ENCODE peak calls at places on chromosomes 2 and 18, in six cellular contexts. M, J, E, O, K and A are unnamed samples.

GRCh38 chr2:85772019-85772745 is 18.4 kb downstream of the ATOH8 start:
- DNase-seq in M (peak), K (peak), E (peak), O (peak), J (peak), A (peak)

GRCh38 chr2:136985044-136985443 is 219.7 kb downstream of the THSD7B start:
- DNase-seq in J (no peak), E (no peak), K (peak), M (peak), O (no peak), A (peak)

GRCh38 chr18:21404426-21404825 is 162.4 kb downstream of the GREB1L start:
- DNase-seq in M (no peak), K (no peak), O (no peak), E (no peak), J (no peak), A (no peak)

GRCh38 chr18:907880-908512 is 3.3 kb downstream of the ADCYAP1 start:
- DNase-seq in K (no peak), M (no peak), J (no peak), E (no peak), O (no peak), A (no peak)

GRCh38 chr18:49625021-49625691 is 63.3 kb downstream of the LIPG start:
- DNase-seq in K (peak), J (no peak), M (no peak), E (no peak), O (no peak), A (no peak)

GRCh38 chr2:1968988-1969700 is 224.8 kb upstream of the PXDN start:
- DNase-seq in J (no peak), M (no peak), K (no peak), E (no peak), O (no peak), A (no peak)

GRCh38 chr2:121240436-121240835 is 44.6 kb downstream of the TFCP2L1 start:
- DNase-seq in J (no peak), M (no peak), E (no peak), O (peak), K (no peak), A (no peak)

GRCh38 chr2:27071990-27072830 is 756 bp upstream of the OST4 start:
- DNase-seq in J (peak), E (no peak), O (no peak), M (no peak), K (peak), A (peak)

GRCh38 chr2:23901966-23902942 is 24.7 kb downstream of the ATAD2B start:
- DNase-seq in J (no peak), K (peak), E (no peak), O (no peak), M (peak), A (peak)

GRCh38 chr18:47150824-47151366 is 595 bp upstream of the HDHD2 start:
- DNase-seq in E (no peak), M (peak), J (no peak), K (no peak), O (no peak), A (no peak)

GRCh38 chr18:46449033-46449432 is 208.0 kb downstream of the LOXHD1 start:
- DNase-seq in K (peak), O (no peak), E (no peak), M (peak), J (no peak), A (no peak)

GRCh38 chr2:165969227-165969626 is 15.7 kb upstream of the TTC21B start:
- DNase-seq in J (peak), O (no peak), E (no peak), K (peak), M (peak), A (no peak)

GRCh38 chr18:44758821-44759624 is 78.3 kb downstream of the SETBP1 start:
- DNase-seq in M (no peak), O (no peak), K (no peak), E (no peak), J (no peak), A (no peak)

GRCh38 chr18:24588440-24588839 is 128.0 kb downstream of the HRH4 start:
- DNase-seq in E (no peak), O (no peak), M (no peak), K (no peak), J (no peak), A (no peak)

GRCh38 chr2:69309336-69310048 is 77.5 kb downstream of the GFPT1 start:
- DNase-seq in K (peak), E (peak), M (peak), J (peak), O (no peak), A (peak)

GRCh38 chr2:42493885-42494433 is at the start of gene KCNG3:
- DNase-seq in E (peak), K (peak), J (peak), M (no peak), O (no peak), A (no peak)

GRCh38 chr18:61637319-61637718 is 255.5 kb downstream of the RNF152 start:
- DNase-seq in J (no peak), O (no peak), M (no peak), E (no peak), K (no peak), A (no peak)

GRCh38 chr2:98683728-98684127 is 47.2 kb downstream of the MGAT4A start:
- DNase-seq in M (no peak), J (no peak), K (no peak), O (no peak), E (no peak), A (no peak)

GRCh38 chr2:191376981-191377629 is 131.9 kb downstream of the MYO1B start:
- DNase-seq in J (peak), K (peak), O (peak), M (peak), E (peak), A (peak)

GRCh38 chr2:199841409-199841808 is 9.6 kb downstream of the FTCDNL1 start:
- DNase-seq in E (no peak), J (no peak), M (peak), K (no peak), O (no peak), A (no peak)

GRCh38 chr18:50465211-50466153 is 90.6 kb downstream of the SKA1 start:
- DNase-seq in E (no peak), M (peak), J (no peak), K (no peak), O (no peak), A (no peak)

GRCh38 chr2:195898505-195898904 is 170.1 kb downstream of the DNAH7 start:
- DNase-seq in E (no peak), K (peak), M (peak), O (peak), J (peak), A (peak)

GRCh38 chr2:174888646-174889271 is 116.4 kb downstream of the CHN1 start:
- DNase-seq in E (no peak), J (no peak), K (peak), O (no peak), M (no peak), A (no peak)

GRCh38 chr2:106193491-106193976 is 567 bp downstream of the UXS1 start:
- DNase-seq in J (peak), O (no peak), E (peak), M (no peak), K (peak), A (no peak)

GRCh38 chr2:231512222-231512621 is 18.0 kb downstream of the NMUR1 start:
- DNase-seq in O (no peak), E (no peak), K (peak), M (no peak), J (no peak), A (no peak)

GRCh38 chr2:199430219-199430618 is 27.5 kb downstream of the SATB2 start:
- DNase-seq in J (no peak), O (no peak), M (no peak), E (no peak), K (no peak), A (no peak)

GRCh38 chr2:126838718-126838985 is 60.0 kb upstream of the TEX51 start:
- DNase-seq in O (no peak), K (no peak), M (no peak), E (no peak), J (no peak), A (no peak)

GRCh38 chr2:240918258-240919091 is 12.3 kb downstream of the CROCC2 start:
- DNase-seq in K (no peak), M (no peak), O (peak), J (no peak), E (no peak), A (no peak)

GRCh38 chr2:216363221-216363620 is 9.1 kb downstream of the MARCHF4 start:
- DNase-seq in J (no peak), O (no peak), E (no peak), M (peak), K (no peak), A (no peak)

GRCh38 chr2:216366777-216367465 is 5.4 kb downstream of the MARCHF4 start:
- DNase-seq in J (no peak), O (no peak), M (no peak), E (no peak), K (peak), A (peak)

GRCh38 chr2:216365518-216365917 is 6.8 kb downstream of the MARCHF4 start:
- DNase-seq in E (no peak), O (no peak), K (no peak), M (no peak), J (no peak), A (no peak)

DNA sequence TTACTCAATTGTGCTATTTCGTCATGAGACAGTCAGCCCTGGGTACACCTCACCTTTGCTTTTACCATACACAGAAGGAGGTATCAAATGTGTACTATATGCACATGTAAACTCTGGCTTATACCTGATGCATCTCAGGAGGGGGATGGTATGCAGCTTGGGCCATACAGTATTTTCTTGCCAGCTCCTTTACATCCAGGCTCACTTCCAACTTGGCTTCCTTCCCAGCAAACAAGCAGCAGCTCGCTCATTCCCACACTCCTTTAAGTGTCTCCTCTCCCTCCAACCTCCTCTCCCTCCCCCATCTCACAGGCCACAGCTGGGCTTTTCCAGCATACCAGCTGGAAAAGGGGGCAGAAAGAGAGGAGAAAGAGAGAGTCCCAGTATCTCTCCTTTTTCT is 9.6 kb downstream of the MARCHF4 start:
- DNase-seq in M (peak), O (peak), J (peak), K (peak), E (no peak), A (peak)
- TF ChIP-seq CTCF in M (no peak), O (no peak), J (no peak), K (no peak), E (no peak), A (no peak)

GRCh38 chr2:56191617-56192016 is 7.8 kb downstream of the CCDC85A start:
- DNase-seq in M (peak), J (peak), O (no peak), E (peak), K (peak), A (peak)
- TF ChIP-seq CTCF in M (peak), J (peak), O (peak), E (peak), K (peak), A (peak)

GRCh38 chr2:224722250-224722649 is 6.1 kb upstream of the CCDC195 start:
- DNase-seq in K (peak), E (no peak), O (no peak), J (no peak), M (peak), A (peak)

GRCh38 chr2:224722777-224723176 is 6.6 kb upstream of the CCDC195 start:
- DNase-seq in J (no peak), M (no peak), E (no peak), O (no peak), K (peak), A (no peak)

GRCh38 chr2:224729435-224729834 is 13.3 kb upstream of the CCDC195 start:
- DNase-seq in O (no peak), K (no peak), E (no peak), J (no peak), M (no peak), A (no peak)

GRCh38 chr2:224723606-224724217 is 7.5 kb upstream of the CCDC195 start:
- DNase-seq in M (peak), E (no peak), O (no peak), K (peak), J (no peak), A (peak)
- TF ChIP-seq CTCF in M (no peak), E (no peak), O (no peak), K (no peak), J (no peak), A (no peak)

GRCh38 chr18:79381811-79382311 is 13.9 kb upstream of the NFATC1 start:
- DNase-seq in E (no peak), M (no peak), K (no peak), O (no peak), J (no peak), A (no peak)

GRCh38 chr18:79382681-79383387 is 12.9 kb upstream of the NFATC1 start:
- DNase-seq in M (no peak), K (no peak), E (no peak), J (no peak), O (no peak), A (no peak)

GRCh38 chr18:79379251-79379905 is 16.4 kb upstream of the NFATC1 start:
- DNase-seq in O (no peak), E (no peak), J (no peak), M (no peak), K (no peak), A (no peak)

GRCh38 chr18:79379931-79380815 is 15.6 kb upstream of the NFATC1 start:
- DNase-seq in M (no peak), K (no peak), E (no peak), O (no peak), J (no peak), A (no peak)

GRCh38 chr18:79380816-79381806 is 14.6 kb upstream of the NFATC1 start:
- DNase-seq in O (no peak), M (peak), J (peak), K (peak), E (peak), A (peak)
- TF ChIP-seq CTCF in O (peak), M (peak), J (peak), K (peak), E (peak), A (peak)

GRCh38 chr2:182132605-182133004 is 147.0 kb downstream of the PPP1R1C start:
- DNase-seq in O (no peak), J (peak), E (no peak), M (no peak), K (peak), A (peak)
- TF ChIP-seq CTCF in O (peak), J (peak), E (peak), M (no peak), K (peak), A (peak)

DNA sequence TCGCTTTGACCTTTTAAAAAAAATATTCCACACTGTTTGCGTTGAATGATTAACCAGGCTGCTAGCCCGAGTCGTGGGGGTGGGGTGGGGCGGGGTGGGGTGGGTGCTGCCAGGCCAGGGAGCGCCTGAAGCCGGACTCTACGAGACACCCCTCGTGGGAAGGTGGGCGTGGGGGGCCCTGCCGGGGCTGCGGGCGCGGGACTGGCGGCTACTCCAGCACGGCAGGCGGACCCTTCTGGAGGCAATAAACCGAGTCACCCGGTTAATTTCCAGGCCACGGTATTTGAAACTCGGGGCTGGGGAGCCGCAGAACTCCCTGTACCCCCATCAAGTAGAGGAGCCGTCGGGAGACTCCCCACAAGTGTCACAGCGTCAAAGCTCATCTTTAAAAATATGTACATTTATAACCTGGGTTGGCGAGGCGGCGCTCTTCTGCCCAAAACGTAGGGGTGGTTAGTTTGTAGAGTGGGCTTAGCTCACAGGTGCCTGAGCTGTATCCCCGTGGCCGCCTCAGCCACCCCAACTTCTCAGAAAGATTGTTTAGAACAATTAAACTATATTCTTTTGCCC is 1.2 kb downstream of the B3GNT2 start:
- DNase-seq in M (no peak), E (peak), J (peak), O (no peak), K (no peak), A (no peak)
- TF ChIP-seq CTCF in M (no peak), E (no peak), J (no peak), O (peak), K (no peak), A (no peak)

DNA sequence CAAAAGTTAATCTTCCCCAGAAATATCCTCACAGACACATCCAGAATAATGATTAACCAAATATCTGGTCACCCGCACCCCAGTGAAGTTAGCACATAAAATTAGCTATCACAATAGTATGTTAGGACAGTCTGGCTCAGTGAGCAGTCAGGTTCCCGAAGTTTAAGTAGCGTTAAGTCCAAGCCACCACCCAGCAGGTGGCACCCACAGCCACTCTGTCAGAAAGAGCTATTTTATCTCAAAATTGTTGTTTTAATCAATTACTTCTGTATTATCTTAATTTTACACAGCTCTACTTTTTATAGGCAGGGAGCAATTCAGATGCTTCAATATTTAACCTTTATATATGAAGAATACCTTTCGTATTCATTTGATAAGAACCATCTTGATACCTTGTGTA is 537.5 kb downstream of the MBD2 start:
- DNase-seq in O (no peak), K (no peak), J (no peak), M (no peak), E (no peak), A (peak)
- TF ChIP-seq CTCF in O (peak), K (peak), J (no peak), M (no peak), E (no peak), A (no peak)

DNA sequence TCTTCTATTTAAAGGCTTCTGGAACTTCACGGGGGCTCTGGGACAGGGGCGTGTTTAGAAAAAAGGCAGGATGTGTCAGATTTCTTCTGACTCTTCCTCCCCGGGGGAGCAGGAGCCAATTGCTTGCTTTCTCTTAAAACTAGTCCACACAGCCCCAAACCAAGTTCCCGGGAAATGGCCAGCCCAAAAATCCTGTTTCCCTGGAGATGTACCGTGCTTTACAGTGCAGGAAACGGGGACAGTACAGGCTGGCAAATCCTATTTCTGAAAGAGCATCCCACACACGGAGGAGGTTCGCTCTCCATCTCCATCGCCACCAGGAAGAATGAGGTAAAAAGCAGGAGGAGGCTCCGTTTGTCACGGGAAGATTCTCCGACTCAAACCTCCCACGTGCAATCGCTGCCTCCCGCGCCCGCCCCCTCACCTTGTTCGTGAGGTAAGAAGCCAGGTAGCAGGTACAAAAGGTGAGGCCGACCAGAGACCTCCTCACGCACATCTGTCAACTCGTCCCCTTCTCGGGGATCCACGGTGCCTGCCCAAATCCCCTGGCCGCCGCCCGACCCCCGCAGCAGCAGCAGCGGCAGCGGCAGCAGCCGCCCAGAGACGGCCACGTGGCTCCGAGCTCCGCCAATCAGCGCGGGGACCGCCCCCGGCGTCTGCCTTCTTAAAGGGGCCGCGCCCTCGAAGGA is 15.6 kb upstream of the RIOK3 start:
- DNase-seq in E (peak), M (peak), J (peak), O (peak), K (peak), A (peak)
- TF ChIP-seq CTCF in E (no peak), M (no peak), J (no peak), O (no peak), K (no peak), A (no peak)

GRCh38 chr2:96207073-96207777 is 1.4 kb downstream of the STARD7 start:
- DNase-seq in O (no peak), M (no peak), E (no peak), K (no peak), J (no peak), A (peak)

GRCh38 chr2:96207778-96208143 is 866 bp downstream of the STARD7 start:
- DNase-seq in K (no peak), M (no peak), J (peak), O (no peak), E (no peak), A (peak)

GRCh38 chr2:96208144-96209010 is at the start of gene STARD7:
- DNase-seq in O (peak), E (peak), M (peak), K (peak), J (peak), A (peak)

GRCh38 chr2:96209729-96210085 is 1.1 kb upstream of the STARD7 start:
- DNase-seq in M (no peak), K (no peak), O (no peak), E (no peak), J (no peak), A (no peak)

DNA sequence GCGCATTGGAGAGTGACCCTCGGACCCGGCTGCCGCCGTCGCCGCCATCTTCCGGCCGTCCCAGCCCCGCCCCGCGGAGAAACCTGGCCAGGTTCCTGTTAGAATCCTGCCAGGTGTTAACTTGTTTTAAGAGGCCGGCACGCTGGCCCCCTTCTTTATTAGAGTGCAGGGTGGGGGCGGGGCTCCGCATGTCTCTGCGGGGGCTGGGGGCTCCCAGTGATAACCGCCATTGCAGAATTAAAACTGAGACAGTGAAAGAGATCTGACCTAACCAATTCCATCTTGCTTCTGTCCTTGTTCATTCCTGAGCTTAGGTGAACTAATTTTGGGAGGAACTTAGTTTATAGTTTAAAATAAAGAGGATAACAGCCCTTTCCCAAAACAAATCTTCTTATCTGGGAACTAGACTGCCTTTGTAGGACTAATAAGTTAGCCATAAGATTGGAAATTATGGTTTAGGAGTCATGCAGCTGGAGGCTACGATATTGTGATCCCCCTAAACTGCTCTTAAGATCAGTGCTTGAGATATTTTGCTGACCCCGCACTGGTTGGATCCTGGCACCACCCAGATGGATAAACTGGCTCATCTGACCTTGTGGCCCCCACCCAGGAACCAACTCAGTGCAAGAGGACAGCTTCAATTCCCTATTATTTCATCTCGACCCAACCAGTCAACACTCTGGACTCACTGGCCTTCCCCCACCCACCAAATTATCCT is 543 bp upstream of the STARD7 start:
- DNase-seq in O (no peak), J (no peak), E (no peak), M (no peak), K (no peak), A (no peak)
- TF ChIP-seq CTCF in O (no peak), J (no peak), E (no peak), M (no peak), K (no peak), A (no peak)